ENCODE peak calls at places on chromosome 2, in six cellular contexts. M is HEK293T, C is type B pancreatic cell, S is Daoy, X is thoracic aorta, O is GM12864. T is an unnamed sample.

GRCh38 chr2:158539176-158539895 is 82.6 kb downstream of the PKP4 start:
- DNase-seq in C (no peak), X (no peak), S (peak), O (no peak), M (no peak), T (peak)

GRCh38 chr2:165009466-165009865 is 54.1 kb upstream of the SLC38A11 start:
- DNase-seq in X (no peak), S (no peak), C (no peak), M (no peak), O (no peak), T (no peak)

GRCh38 chr2:29304399-29304798 is 189.2 kb downstream of the CLIP4 start:
- DNase-seq in X (no peak), O (no peak), M (no peak), C (no peak), S (peak), T (peak)

GRCh38 chr2:106232633-106233032 is 38.5 kb upstream of the UXS1 start:
- DNase-seq in S (no peak), C (no peak), X (no peak), O (no peak), M (no peak), T (no peak)

GRCh38 chr2:151780938-151781337 is 46.7 kb upstream of the NEB start:
- DNase-seq in X (no peak), C (no peak), M (no peak), S (no peak), O (no peak), T (no peak)

GRCh38 chr2:70340921-70341765 is 39.3 kb upstream of the FAM136A start:
- DNase-seq in M (peak), C (no peak), S (peak), O (peak), X (no peak), T (peak)

GRCh38 chr2:148926291-148926961 is 51.4 kb downstream of the KIF5C start:
- DNase-seq in X (no peak), C (no peak), M (peak), S (peak), O (peak), T (peak)

GRCh38 chr2:224023188-224023587 is 15.9 kb downstream of the SERPINE2 start:
- DNase-seq in S (no peak), M (no peak), O (no peak), X (no peak), C (no peak), T (no peak)

GRCh38 chr2:67649331-67650071 is 252.4 kb downstream of the ETAA1 start:
- DNase-seq in X (no peak), M (no peak), C (no peak), S (peak), O (no peak), T (peak)

GRCh38 chr2:207161724-207162123 is 4.0 kb downstream of the KLF7 start:
- DNase-seq in O (no peak), X (no peak), C (no peak), M (no peak), S (peak), T (peak)

GRCh38 chr2:241561811-241562210 is 3.3 kb downstream of the BOK start:
- DNase-seq in S (peak), M (no peak), C (no peak), O (no peak), X (peak), T (peak)

GRCh38 chr2:28231110-28231621 is 161.5 kb upstream of the FOSL2 start:
- DNase-seq in O (no peak), X (no peak), C (no peak), M (no peak), S (peak), T (no peak)

GRCh38 chr2:99389371-99389770 is 52.2 kb downstream of the EIF5B start:
- DNase-seq in M (no peak), X (no peak), O (no peak), C (no peak), S (no peak), T (no peak)

GRCh38 chr2:235567842-235568241 is 74.0 kb downstream of the AGAP1 start:
- DNase-seq in S (no peak), C (no peak), M (no peak), X (no peak), O (no peak), T (no peak)

GRCh38 chr2:96962567-96963203 is 23.7 kb downstream of the FAM178B start:
- DNase-seq in S (no peak), X (no peak), M (no peak), C (no peak), O (no peak), T (no peak)

GRCh38 chr2:23836505-23836904 is 90.4 kb downstream of the ATAD2B start:
- DNase-seq in S (no peak), C (no peak), M (no peak), X (no peak), O (no peak), T (no peak)

GRCh38 chr2:43518182-43518581 is 77.7 kb downstream of the THADA start:
- DNase-seq in X (no peak), C (no peak), M (no peak), O (no peak), S (peak), T (peak)